ENCODE peak calls at places on chromosomes 13 and 19, in six cellular contexts. F is PC-3, P is hepatocyte, T is GM23338, Q is MM.1S, H is HCT116. M is an unnamed sample. For H3K9me2 and H4K20me1, the result is how much of the 10 kb centered on the place peaks cover.

GRCh38 chr13:79679334-79679733 is 198.4 kb downstream of the NDFIP2 start:
- DNase-seq in F (peak), Q (peak), H (peak), P (peak), T (peak), M (peak)

GRCh38 chr13:48563611-48564010 is 30.7 kb upstream of the RCBTB2 start:
- DNase-seq in H (no peak), F (no peak), P (no peak), Q (no peak), T (no peak), M (no peak)

GRCh38 chr13:26062853-26063444 is 11.1 kb upstream of the SHISA2 start:
- DNase-seq in P (peak), T (peak), H (peak), Q (peak), F (peak), M (peak)

GRCh38 chr19:32397736-32398135 is 7.8 kb upstream of the DPY19L3 start:
- DNase-seq in Q (no peak), P (peak), H (no peak), F (peak), T (no peak), M (peak)

GRCh38 chr13:41919741-41920487 is 41.0 kb downstream of the VWA8 start:
- DNase-seq in F (no peak), P (no peak), T (no peak), Q (no peak), H (no peak), M (no peak)

GRCh38 chr13:26051231-26052135 is at the start of gene SHISA2:
- DNase-seq in T (peak), P (peak), H (no peak), Q (peak), F (peak), M (peak)

GRCh38 chr13:64591981-64592380 is 2638.2 kb downstream of the PCDH9 start:
- DNase-seq in P (no peak), F (peak), Q (no peak), H (no peak), T (no peak), M (peak)

GRCh38 chr19:41872775-41873647 is 4.1 kb upstream of the CD79A start:
- DNase-seq in P (peak), T (peak), F (peak), Q (peak), H (peak), M (peak)

GRCh38 chr13:46672338-46673090 is 119.5 kb downstream of the LRCH1 start:
- DNase-seq in Q (no peak), F (no peak), P (no peak), H (no peak), T (no peak), M (no peak)

GRCh38 chr13:21147827-21148226 is 28.5 kb downstream of the SKA3 start:
- DNase-seq in F (no peak), T (peak), Q (no peak), P (no peak), H (no peak), M (no peak)

GRCh38 chr19:5154799-5155426 is 185.7 kb downstream of the PTPRS start:
- DNase-seq in T (no peak), H (no peak), P (no peak), Q (no peak), F (no peak), M (no peak)

DNA sequence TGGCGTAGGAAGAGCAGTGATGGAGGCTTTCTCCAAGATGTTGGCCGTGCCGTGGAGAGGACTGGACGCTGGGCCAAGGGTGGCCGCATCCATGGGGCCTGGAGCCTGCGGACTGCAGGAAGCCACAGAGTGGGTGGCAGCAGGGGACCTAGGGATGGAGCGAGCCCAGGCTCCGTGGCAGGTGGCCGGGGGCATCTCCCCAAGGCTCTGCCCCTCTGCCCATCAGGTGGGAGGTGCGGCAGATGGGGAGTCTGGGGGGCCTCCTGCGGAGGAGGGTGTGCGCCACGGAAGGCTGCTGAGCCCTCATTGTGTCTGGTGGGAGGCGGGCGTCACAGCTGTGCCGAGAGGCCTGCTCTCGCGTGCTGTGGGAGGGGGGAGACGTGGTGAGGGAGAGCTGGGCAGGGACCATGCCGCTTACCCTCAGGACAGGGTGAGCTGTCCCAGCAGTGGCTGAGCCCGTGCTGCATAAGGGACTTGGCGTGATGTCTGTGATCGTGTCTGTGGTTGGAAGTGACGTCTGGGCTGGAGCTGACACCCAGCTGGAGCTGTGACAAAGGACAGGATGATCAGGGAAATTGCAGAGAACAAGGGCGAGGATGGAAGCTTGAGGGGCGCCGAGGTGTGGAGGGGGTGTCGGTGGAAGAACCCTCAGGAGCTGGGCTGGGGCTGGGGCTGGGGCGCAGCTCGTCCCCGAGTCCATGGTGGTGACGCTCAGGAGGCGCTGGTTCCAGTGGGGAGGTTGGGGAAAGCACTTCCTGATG is 13.4 kb downstream of the MCF2L start:
- DNase-seq in F (no peak), T (no peak), P (no peak), H (no peak), Q (no peak), M (no peak)
- H3K9me2 ChIP-seq in F (under half), T (under half), P (under half), H (under half), Q (under half), M (under half)

GRCh38 chr13:49756263-49756662 is 36.2 kb downstream of the KPNA3 start:
- DNase-seq in P (no peak), T (no peak), Q (no peak), F (no peak), H (no peak), M (no peak)

GRCh38 chr13:49759503-49759902 is 33.0 kb downstream of the KPNA3 start:
- DNase-seq in P (no peak), F (no peak), T (no peak), H (no peak), Q (no peak), M (no peak)

DNA sequence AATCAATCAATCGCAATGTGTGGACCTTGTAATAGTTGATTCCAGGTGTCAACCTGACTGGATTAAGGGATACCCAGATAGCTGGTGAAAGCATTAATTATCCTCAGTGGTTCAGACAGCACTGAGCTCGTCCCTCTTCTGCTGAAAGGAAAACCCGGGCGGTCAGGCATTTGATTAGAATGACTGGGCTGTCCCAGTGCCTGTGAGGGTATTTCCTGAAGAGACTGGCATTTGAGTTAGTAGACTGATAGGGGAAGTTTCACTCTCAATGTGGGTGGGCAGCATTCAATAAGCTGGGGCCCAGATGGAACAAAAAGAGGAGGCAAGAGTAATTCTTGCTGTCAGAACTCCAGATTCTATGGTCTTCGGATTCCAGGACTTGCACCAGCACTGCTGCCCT is 31.9 kb downstream of the KPNA3 start:
- DNase-seq in F (no peak), H (no peak), Q (no peak), T (no peak), P (no peak), M (no peak)
- H4K20me1 ChIP-seq in F (under half), H (under half), Q (under half), T (under half), P (under half), M (under half)

GRCh38 chr19:2699413-2700142 is 2.9 kb downstream of the GNG7 start:
- DNase-seq in T (no peak), F (no peak), Q (no peak), P (no peak), H (no peak), M (no peak)

GRCh38 chr19:2702170-2703076 is at the start of gene GNG7:
- DNase-seq in T (peak), H (peak), F (peak), Q (peak), P (peak), M (peak)

GRCh38 chr19:2700660-2701360 is 1.7 kb downstream of the GNG7 start:
- DNase-seq in F (no peak), Q (no peak), T (peak), H (no peak), P (no peak), M (no peak)

GRCh38 chr19:2703077-2703437 is 563 bp upstream of the GNG7 start:
- DNase-seq in T (no peak), P (no peak), Q (no peak), H (no peak), F (no peak), M (no peak)

DNA sequence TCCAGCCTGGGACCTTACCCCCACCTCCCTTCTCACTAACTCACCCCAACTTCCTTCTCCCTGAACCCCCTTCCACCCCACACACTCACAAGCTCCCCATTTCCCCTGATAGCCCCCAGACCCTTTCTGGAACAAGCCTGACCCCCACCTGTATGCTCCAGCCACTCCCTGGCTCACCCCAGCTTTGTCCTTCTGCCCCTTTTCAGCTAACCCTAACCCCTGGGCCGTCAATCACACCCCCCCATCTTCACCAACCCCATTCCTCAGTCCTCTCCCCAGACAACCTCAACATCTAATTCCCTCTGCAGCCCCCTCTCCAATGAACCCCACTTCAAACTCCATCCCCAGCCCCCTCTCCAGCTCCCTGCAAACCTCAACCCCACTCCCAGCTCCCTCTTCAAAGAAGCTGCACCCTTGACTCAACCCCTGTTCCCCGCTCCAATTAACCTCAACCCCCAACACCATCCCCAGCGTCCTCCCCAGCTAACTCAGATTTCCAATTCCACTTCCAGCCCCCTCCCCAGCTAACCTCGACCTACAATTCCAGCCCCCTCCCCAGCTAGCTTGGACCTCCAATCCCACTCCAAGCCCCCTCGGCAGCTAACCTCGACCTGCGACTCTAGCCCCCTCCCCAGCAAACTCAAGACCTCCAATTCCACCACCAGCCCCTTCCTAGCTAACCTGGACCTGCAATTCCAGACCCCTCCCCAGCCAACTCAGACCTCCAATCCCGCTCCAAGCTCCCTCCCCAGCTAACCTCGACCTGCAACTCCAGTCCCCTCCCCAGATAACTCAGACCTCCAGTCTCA is 929 bp downstream of the GNG7 start:
- DNase-seq in H (no peak), P (no peak), Q (no peak), T (no peak), F (no peak), M (no peak)
- TF ChIP-seq EZH2 in H (no peak), P (no peak), Q (no peak), T (no peak), F (no peak), M (peak)

GRCh38 chr19:29745253-29745652 is 30.2 kb upstream of the C19orf12 start:
- DNase-seq in T (peak), P (no peak), H (no peak), F (no peak), Q (no peak), M (peak)

GRCh38 chr19:29743681-29744080 is 28.6 kb upstream of the C19orf12 start:
- DNase-seq in T (no peak), Q (no peak), P (no peak), H (no peak), F (no peak), M (no peak)

GRCh38 chr19:29741226-29741625 is 26.2 kb upstream of the C19orf12 start:
- DNase-seq in Q (no peak), F (no peak), H (no peak), T (no peak), P (no peak), M (no peak)

GRCh38 chr19:29737461-29738000 is 22.5 kb upstream of the C19orf12 start:
- DNase-seq in F (no peak), T (no peak), Q (no peak), H (no peak), P (no peak), M (no peak)

DNA sequence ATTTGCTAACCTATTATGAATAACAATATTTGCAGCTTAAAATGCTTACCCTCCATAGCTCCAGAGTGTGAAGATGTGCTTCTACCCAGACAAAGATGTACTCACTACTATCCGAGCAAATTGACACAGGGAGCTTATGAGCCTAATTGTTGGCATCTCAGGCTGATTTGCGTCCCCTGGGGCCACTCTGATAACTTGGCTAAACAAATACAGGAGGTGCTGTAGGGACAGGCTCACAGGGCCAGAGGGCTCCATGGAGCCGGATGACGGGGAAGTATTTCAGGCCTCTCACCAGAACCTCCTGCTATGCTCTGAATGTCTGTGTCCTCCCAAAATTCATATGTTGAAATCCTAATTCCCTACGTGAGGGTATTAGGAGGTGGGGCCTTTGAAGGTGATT is 26.7 kb upstream of the C19orf12 start:
- DNase-seq in P (no peak), F (no peak), T (no peak), Q (no peak), H (no peak), M (no peak)
- H3K9me2 ChIP-seq in P (under half), F (under half), T (under half), Q (under half), H (under half), M (under half)

GRCh38 chr19:17237747-17238706 is 7.7 kb downstream of the NR2F6 start:
- DNase-seq in T (no peak), F (no peak), P (no peak), Q (no peak), H (no peak), M (no peak)
- H4K20me1 ChIP-seq in T (under half), F (under half), P (under half), Q (under half), H (under half), M (under half)

GRCh38 chr19:13505761-13506549 is at the start of gene CACNA1A:
- DNase-seq in T (peak), P (peak), Q (no peak), F (no peak), H (no peak), M (peak)
- TF ChIP-seq EZH2 in T (no peak), P (peak), Q (no peak), F (peak), H (no peak), M (no peak)

GRCh38 chr13:39930060-39930459 is 274.6 kb downstream of the COG6 start:
- DNase-seq in H (no peak), P (no peak), Q (peak), F (no peak), T (no peak), M (no peak)
- H3K9me2 ChIP-seq in H (under half), P (under half), Q (under half), F (under half), T (under half), M (under half)

GRCh38 chr19:15188851-15189250 is 11.9 kb downstream of the NOTCH3 start:
- DNase-seq in T (peak), P (no peak), F (no peak), H (no peak), Q (no peak), M (no peak)
- H4K20me1 ChIP-seq in T (under half), P (under half), F (under half), H (under half), Q (under half), M (under half)

GRCh38 chr19:8332976-8333770 is 9.9 kb downstream of the KANK3 start:
- DNase-seq in F (no peak), Q (no peak), P (no peak), T (peak), H (no peak), M (peak)

GRCh38 chr19:8335343-8336071 is 7.6 kb downstream of the KANK3 start:
- DNase-seq in H (no peak), F (no peak), P (no peak), Q (no peak), T (peak), M (peak)

GRCh38 chr19:8333771-8334457 is 9.1 kb downstream of the KANK3 start:
- DNase-seq in T (peak), P (no peak), F (no peak), Q (no peak), H (no peak), M (no peak)

GRCh38 chr19:8336072-8336569 is 6.9 kb downstream of the KANK3 start:
- DNase-seq in H (no peak), P (no peak), F (no peak), Q (no peak), T (peak), M (no peak)

DNA sequence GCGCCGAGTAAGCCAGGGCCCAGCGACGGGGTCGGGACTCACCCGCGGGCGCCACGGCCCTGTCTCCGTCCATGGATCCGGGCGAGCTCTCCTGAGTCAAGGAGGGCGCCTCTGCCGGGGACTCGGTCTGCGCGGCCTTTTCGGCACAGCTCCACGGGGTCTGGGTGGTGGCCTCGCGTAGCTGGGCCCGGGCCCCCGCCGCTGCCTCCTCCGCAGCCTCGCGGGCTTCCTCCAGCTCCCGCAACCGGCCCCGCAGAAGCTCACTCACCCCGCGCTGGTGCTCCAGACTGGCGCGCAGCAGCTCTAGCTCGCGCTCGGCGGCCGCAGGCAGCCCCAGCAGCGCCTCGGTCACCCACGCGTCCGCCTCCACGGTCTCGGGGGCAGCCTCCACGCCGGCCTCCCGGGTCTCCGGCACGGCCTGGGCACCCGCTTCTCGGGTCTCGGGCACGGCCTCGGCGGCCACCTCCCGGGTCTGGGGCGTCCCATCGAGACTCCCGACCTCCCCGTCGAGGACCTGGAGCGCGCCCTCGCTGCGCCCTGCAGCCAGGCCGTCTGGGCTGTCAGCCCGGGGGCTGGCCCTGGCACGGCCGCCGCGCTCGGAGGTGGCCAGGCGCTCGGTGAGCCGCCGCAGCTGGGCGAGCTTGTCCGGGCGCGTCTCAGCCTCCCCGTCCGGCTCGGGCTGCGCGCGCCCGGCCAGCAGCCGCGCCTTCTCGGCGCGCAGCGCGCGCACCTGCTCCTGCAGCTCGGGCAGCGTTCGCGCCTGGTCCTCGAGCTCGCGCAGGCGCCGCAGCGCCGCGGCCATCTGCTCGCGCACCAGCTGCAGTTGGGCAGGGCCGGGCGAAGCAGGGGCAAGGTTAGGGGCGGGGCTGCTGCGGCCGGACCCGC is 8.4 kb downstream of the KANK3 start:
- DNase-seq in Q (peak), H (peak), P (peak), F (peak), T (peak), M (peak)
- TF ChIP-seq EZH2 in Q (no peak), H (no peak), P (no peak), F (no peak), T (peak), M (no peak)

DNA sequence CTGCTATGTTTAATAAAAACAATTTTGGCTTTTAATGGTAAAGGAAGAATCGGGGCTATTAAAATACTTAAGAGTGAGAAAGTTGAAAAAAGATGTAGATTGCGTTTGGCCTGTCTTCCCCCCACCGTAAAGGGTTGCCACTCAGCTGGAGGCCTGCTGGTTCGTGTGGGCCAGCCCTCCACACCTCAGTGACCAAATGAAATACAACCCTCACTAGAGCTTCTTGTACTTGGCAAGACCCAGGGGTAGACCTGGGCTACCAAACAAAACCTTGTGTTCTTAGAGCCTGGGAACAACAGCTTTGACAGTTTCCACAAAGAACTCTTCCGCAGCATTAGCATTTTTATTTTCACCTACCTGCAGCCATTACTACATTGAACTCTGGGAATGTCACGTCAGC is 152.8 kb upstream of the PABPC3 start:
- DNase-seq in H (no peak), P (no peak), Q (no peak), F (no peak), T (no peak), M (no peak)
- H3K9me2 ChIP-seq in H (under half), P (under half), Q (under half), F (under half), T (under half), M (under half)

M was measured in GM23248.